ENCODE peak calls at places on chromosomes 6 and 20, in six cellular contexts. P is transverse colon; D is CD8-positive, alpha-beta T cell; M is testis; U is trophoblast cell; Y is right cardiac atrium. C is an unnamed sample.

GRCh38 chr20:56451056-56451765 is 17.2 kb upstream of the RTF2 start:
- DNase-seq in Y (no peak), U (no peak), M (no peak), P (no peak), D (no peak), C (no peak)

GRCh38 chr20:15446373-15446772 is 1109.0 kb upstream of the FLRT3 start:
- DNase-seq in P (no peak), U (no peak), Y (peak; percentile 15), D (no peak), M (no peak), C (peak; percentile 66)

GRCh38 chr20:37797669-37798175 is 103.9 kb downstream of the CTNNBL1 start:
- DNase-seq in U (no peak), M (no peak), P (no peak), D (no peak), Y (no peak), C (no peak)

GRCh38 chr6:137879301-137879700 is 12.2 kb downstream of the TNFAIP3 start:
- DNase-seq in D (no peak), P (no peak), U (no peak), M (no peak), Y (no peak), C (no peak)

GRCh38 chr6:134553941-134554340 is 236.0 kb upstream of the SGK1 start:
- DNase-seq in P (no peak), M (no peak), D (no peak), Y (no peak), U (peak; percentile 75), C (no peak)

GRCh38 chr20:16729565-16730460 is at the start of gene SNRPB2:
- DNase-seq in Y (peak; percentile 94), D (peak; percentile 86), U (peak; percentile 95), P (peak; percentile 93), M (peak; percentile 99), C (peak; percentile 53)

GRCh38 chr6:140174509-140174908 is 800.1 kb upstream of the CITED2 start:
- DNase-seq in Y (no peak), D (no peak), M (no peak), U (peak; percentile 88), P (no peak), C (peak; percentile 89)

GRCh38 chr6:150799276-150799805 is 66.2 kb upstream of the MTHFD1L start:
- DNase-seq in U (no peak), M (no peak), D (no peak), Y (no peak), P (no peak), C (no peak)

GRCh38 chr6:46525583-46525982 is 34.3 kb upstream of the RCAN2 start:
- DNase-seq in D (no peak), Y (no peak), M (no peak), U (no peak), P (no peak), C (no peak)

GRCh38 chr20:44544178-44544719 is 22.4 kb upstream of the SERINC3 start:
- DNase-seq in P (no peak), D (no peak), U (no peak), M (no peak), Y (no peak), C (no peak)

GRCh38 chr6:3032986-3033385 is 33.3 kb downstream of the NQO2 start:
- DNase-seq in D (no peak), P (no peak), U (no peak), Y (no peak), M (no peak), C (peak; percentile 7)

GRCh38 chr20:64166712-64167615 is 2.7 kb downstream of the MYT1 start:
- DNase-seq in D (no peak), U (no peak), P (no peak), Y (no peak), M (no peak), C (no peak)

GRCh38 chr6:106547053-106547414 is 82.3 kb downstream of the RTN4IP1 start:
- DNase-seq in Y (no peak), U (no peak), M (no peak), P (no peak), D (no peak), C (no peak)

GRCh38 chr6:160227038-160227768 is 31.4 kb downstream of the SLC22A2 start:
- DNase-seq in U (no peak), M (no peak), D (no peak), Y (no peak), P (no peak), C (no peak)

GRCh38 chr6:40352006-40352405 is 235.2 kb downstream of the LRFN2 start:
- DNase-seq in D (no peak), Y (no peak), U (no peak), P (no peak), M (peak; percentile 7), C (no peak)

GRCh38 chr6:106751501-106752252 is 122.3 kb downstream of the QRSL1 start:
- DNase-seq in D (no peak), P (peak; percentile 51), U (peak; percentile 95), M (no peak), Y (no peak), C (peak; percentile 99)

GRCh38 chr6:53496797-53497196 is 48.1 kb downstream of the GCLC start:
- DNase-seq in Y (no peak), U (peak; percentile 37), D (no peak), P (no peak), M (no peak), C (peak; percentile 41)

GRCh38 chr20:21175433-21175832 is 49.6 kb downstream of the KIZ start:
- DNase-seq in U (no peak), D (no peak), M (no peak), P (no peak), Y (no peak), C (no peak)

GRCh38 chr20:17614812-17615644 is 45.2 kb downstream of the DSTN start:
- DNase-seq in P (peak; percentile 13), M (no peak), U (no peak), D (no peak), Y (peak; percentile 30), C (no peak)

GRCh38 chr6:40573221-40573620 is 13.9 kb downstream of the LRFN2 start:
- DNase-seq in M (no peak), Y (no peak), P (no peak), U (no peak), D (no peak), C (no peak)

GRCh38 chr20:49700411-49701185 is 13.1 kb downstream of the B4GALT5 start:
- DNase-seq in M (no peak), U (peak; percentile 45), D (no peak), P (no peak), Y (no peak), C (no peak)

GRCh38 chr6:38436726-38437465 is 202.8 kb downstream of the BTBD9 start:
- DNase-seq in U (no peak), Y (no peak), D (no peak), P (no peak), M (no peak), C (peak; percentile 38)

GRCh38 chr20:59014680-59015389 is 4.4 kb upstream of the TUBB1 start:
- DNase-seq in M (peak; percentile 12), Y (no peak), U (no peak), P (no peak), D (no peak), C (no peak)

GRCh38 chr20:60253471-60253870 is 295.2 kb downstream of the CDH26 start:
- DNase-seq in Y (no peak), M (no peak), P (no peak), U (no peak), D (no peak), C (no peak)

GRCh38 chr20:60249436-60249835 is 291.2 kb downstream of the CDH26 start:
- DNase-seq in Y (no peak), M (no peak), U (peak; percentile 89), P (no peak), D (no peak), C (peak; percentile 98)

GRCh38 chr20:60246751-60247150 is 288.5 kb downstream of the CDH26 start:
- DNase-seq in M (no peak), U (no peak), D (no peak), P (no peak), Y (no peak), C (no peak)

GRCh38 chr20:60252866-60253265 is 294.6 kb downstream of the CDH26 start:
- DNase-seq in Y (no peak), P (no peak), M (no peak), D (no peak), U (no peak), C (no peak)

GRCh38 chr20:60250251-60250650 is 292.0 kb downstream of the CDH26 start:
- DNase-seq in M (no peak), Y (no peak), D (no peak), U (no peak), P (no peak), C (no peak)
- H3K4me1 ChIP-seq in M (no peaks in the 10 kb centered on the region), Y (no peaks in the 10 kb centered on the region), D (no peaks in the 10 kb centered on the region), U (no peaks in the 10 kb centered on the region), P (no peaks in the 10 kb centered on the region), C (peaks cover 28% of the 10 kb centered on the region)

DNA sequence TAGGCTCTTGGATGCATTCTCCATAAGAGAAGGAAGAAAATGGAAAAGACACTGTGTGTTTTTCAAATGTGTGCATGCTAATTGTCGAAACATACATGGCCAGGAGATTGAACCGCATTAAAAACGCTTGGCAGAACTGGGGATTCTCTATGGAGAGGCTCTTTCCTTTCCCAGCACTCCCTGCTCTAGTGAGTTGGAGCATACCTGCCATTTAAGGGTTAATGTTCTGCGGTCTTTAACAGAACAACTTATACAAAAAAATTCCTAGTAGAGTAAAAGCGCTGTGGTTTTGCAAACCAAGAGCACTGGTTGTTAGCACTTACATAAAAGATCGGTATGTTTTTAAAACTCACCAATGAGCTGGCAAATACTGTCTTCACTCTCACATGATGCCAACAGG is 1.6 kb downstream of the TAGAP start:
- DNase-seq in M (no peak), D (no peak), U (no peak), Y (no peak), P (no peak), C (no peak)
- H3K27me3 ChIP-seq in M (no peaks in the 10 kb centered on the region), D (no peaks in the 10 kb centered on the region), U (no peaks in the 10 kb centered on the region), Y (no peaks in the 10 kb centered on the region), P (no peaks in the 10 kb centered on the region), C (no peaks in the 10 kb centered on the region)

GRCh38 chr6:15961630-15962448 is 167.0 kb upstream of the MYLIP start:
- DNase-seq in P (no peak), Y (no peak), D (no peak), M (no peak), U (no peak), C (no peak)
- H3K27ac ChIP-seq in P (no peak overlapping the region), Y (no peak overlapping the region), D (no peak overlapping the region), M (no peak overlapping the region), U (peak overlapping the region; percentile 64), C (peak overlapping the region; percentile 42)

GRCh38 chr6:20095436-20095835 is 116.8 kb downstream of the MBOAT1 start:
- DNase-seq in Y (no peak), D (no peak), P (no peak), M (no peak), U (no peak), C (no peak)
- H3K4me1 ChIP-seq in Y (no peaks in the 10 kb centered on the region), D (no peaks in the 10 kb centered on the region), P (peaks cover 5% of the 10 kb centered on the region), M (no peaks in the 10 kb centered on the region), U (no peaks in the 10 kb centered on the region), C (no peaks in the 10 kb centered on the region)